ENCODE peak calls at places on chromosomes 7 and 10, in nine cellular contexts. Q is aorta; G is ascending aorta; Y is brain microvascular endothelial cell; E is CD8-positive, alpha-beta T cell; F is H9; O is heart left ventricle; Z is transverse colon; L is RWPE1. U is an unnamed sample.

GRCh38 chr10:69211104-69211503 is 9.0 kb upstream of the HKDC1 start:
- DNase-seq in Z (no peak), O (no peak), F (no peak), Y (no peak), G (no peak), Q (no peak), E (no peak), L (no peak), U (no peak)

GRCh38 chr7:53740971-53741370 is 705.5 kb downstream of the POM121L12 start:
- DNase-seq in Z (no peak), G (no peak), O (no peak), Y (no peak), F (no peak), L (no peak), E (no peak), Q (no peak), U (no peak)

GRCh38 chr7:121745856-121746255 is 127.1 kb upstream of the PTPRZ1 start:
- DNase-seq in L (no peak), F (no peak), E (no peak), Z (no peak), O (no peak), Y (no peak), Q (no peak), G (no peak), U (no peak)

GRCh38 chr7:150446288-150446938 is 4.0 kb upstream of the GIMAP8 start:
- DNase-seq in O (no peak), Y (no peak), Z (no peak), Q (no peak), E (no peak), F (no peak), G (no peak), L (no peak), U (no peak)

GRCh38 chr10:100554902-100555301 is 19.2 kb downstream of the HIF1AN start:
- DNase-seq in F (no peak), L (no peak), E (no peak), Z (no peak), Q (no peak), Y (no peak), G (no peak), O (no peak), U (no peak)

GRCh38 chr10:63670291-63670898 is 149.2 kb downstream of the REEP3 start:
- DNase-seq in Q (no peak), E (no peak), Z (no peak), L (no peak), G (no peak), Y (no peak), F (peak), O (peak), U (no peak)

GRCh38 chr10:128178319-128178937 is 52.2 kb upstream of the MKI67 start:
- DNase-seq in L (peak), G (no peak), O (no peak), Y (peak), F (peak), Z (peak), E (peak), Q (no peak), U (peak)

GRCh38 chr7:114656471-114656870 is 241.9 kb downstream of the FOXP2 start:
- DNase-seq in Z (no peak), E (no peak), Q (no peak), Y (no peak), F (no peak), G (no peak), L (no peak), O (no peak), U (no peak)

GRCh38 chr7:133613250-133613649 is 360.4 kb downstream of the EXOC4 start:
- DNase-seq in O (no peak), F (no peak), L (no peak), E (no peak), Q (no peak), G (no peak), Z (no peak), Y (no peak), U (no peak)

GRCh38 chr10:48330269-48330668 is 23.8 kb downstream of the MAPK8 start:
- DNase-seq in E (no peak), Y (no peak), G (no peak), Z (no peak), Q (no peak), O (no peak), F (no peak), L (no peak), U (no peak)

GRCh38 chr7:16579216-16579615 is 52.6 kb downstream of the LRRC72 start:
- DNase-seq in L (no peak), O (no peak), G (no peak), E (no peak), Y (no peak), Q (no peak), Z (no peak), F (no peak), U (no peak)

DNA sequence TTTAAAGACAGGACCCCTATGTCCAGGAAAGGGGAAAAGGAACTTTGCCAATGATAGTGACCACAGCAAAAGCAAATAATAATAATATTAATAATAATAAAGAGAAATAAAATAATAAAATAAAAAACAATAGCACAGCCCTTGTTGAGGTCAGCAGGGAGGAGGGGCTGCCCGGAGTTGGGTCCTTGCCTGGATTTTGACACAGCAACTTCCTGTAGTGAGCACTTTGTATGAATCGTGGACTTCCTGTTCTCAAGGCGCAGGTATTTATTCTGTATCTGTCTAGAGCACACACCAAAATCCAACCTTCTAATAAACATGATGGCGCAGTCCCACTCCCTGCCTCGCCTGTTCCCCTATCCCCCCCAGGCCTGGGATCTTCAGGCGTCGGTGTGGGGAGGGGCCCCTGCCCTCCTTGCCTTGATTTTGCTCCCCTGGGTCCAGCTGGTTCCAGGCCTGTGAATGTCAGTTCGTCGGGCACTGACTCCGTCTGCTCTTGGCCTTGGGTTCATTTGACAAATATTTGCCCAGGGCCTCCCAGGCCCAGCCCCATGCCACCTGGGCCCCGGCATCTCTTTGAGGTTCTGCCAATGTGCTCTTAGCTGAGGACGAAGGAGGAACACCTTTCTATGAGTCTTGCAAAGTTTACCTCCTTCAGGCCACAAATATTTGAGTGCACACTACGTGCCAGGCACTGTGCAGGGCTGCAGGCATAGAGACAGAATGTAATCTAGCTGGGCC is 13.9 kb downstream of the TRIM8 start:
- DNase-seq in Q (no peak), L (no peak), Z (peak), Y (no peak), F (no peak), G (no peak), E (no peak), O (no peak), U (no peak)
- H3K27ac ChIP-seq in Q (no peak), L (peak), Z (peak), Y (no peak), F (no peak), G (peak), E (no peak), O (peak), U (no peak)

GRCh38 chr7:20331912-20332317 is 1.2 kb downstream of the ITGB8 start:
- DNase-seq in L (no peak), E (no peak), Y (no peak), O (no peak), F (no peak), Z (no peak), Q (no peak), G (no peak), U (no peak)

GRCh38 chr7:20330176-20330796 is 414 bp upstream of the ITGB8 start:
- DNase-seq in O (peak), Z (peak), Y (peak), F (peak), G (peak), L (peak), E (no peak), Q (peak), U (no peak)

GRCh38 chr7:20331231-20331880 is 656 bp downstream of the ITGB8 start:
- DNase-seq in E (no peak), O (peak), G (no peak), L (no peak), F (peak), Z (peak), Y (peak), Q (peak), U (no peak)

GRCh38 chr7:20329389-20330175 is 1.1 kb upstream of the ITGB8 start:
- DNase-seq in Y (peak), F (peak), Q (peak), G (no peak), O (peak), L (peak), Z (peak), E (no peak), U (peak)

DNA sequence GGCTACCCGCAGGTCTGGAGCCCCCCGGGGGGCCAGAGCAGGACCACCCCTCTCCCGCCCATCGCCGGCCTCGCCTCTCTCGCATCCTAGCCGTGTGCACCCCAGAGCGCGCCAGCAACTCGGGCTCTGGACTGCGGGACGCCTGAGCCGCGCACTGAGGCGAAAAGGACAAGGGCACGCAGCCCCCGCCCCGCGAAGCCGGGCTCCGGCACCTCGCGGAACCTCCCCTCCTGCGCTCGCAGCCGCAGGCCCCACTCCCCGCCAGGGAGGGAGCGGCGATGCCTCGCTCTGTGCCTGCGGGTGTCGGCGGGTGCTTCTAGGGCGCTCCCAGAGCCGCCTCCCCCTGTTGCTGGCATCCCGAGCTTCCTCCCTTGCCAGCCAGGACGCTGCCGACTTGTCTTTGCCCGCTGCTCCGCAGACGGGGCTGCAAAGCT is at the start of gene ITGB8:
- DNase-seq in E (no peak), F (peak), Z (no peak), O (peak), Q (peak), G (no peak), Y (no peak), L (peak), U (no peak)
- H3K27ac ChIP-seq in E (no peak), F (no peak), Z (peak), O (peak), Q (peak), G (peak), Y (peak), L (peak), U (peak)

GRCh38 chr10:35091994-35092393 is 1.9 kb upstream of the CUL2 start:
- DNase-seq in Z (no peak), L (no peak), O (no peak), Y (no peak), G (no peak), E (no peak), Q (no peak), F (no peak), U (no peak)

GRCh38 chr10:35092851-35093250 is 2.7 kb upstream of the CUL2 start:
- DNase-seq in Q (no peak), L (no peak), O (no peak), Z (no peak), Y (no peak), E (no peak), F (no peak), G (no peak), U (no peak)

GRCh38 chr10:35090162-35090954 is at the start of gene CUL2:
- DNase-seq in Z (peak), E (peak), L (peak), O (peak), Y (peak), F (peak), Q (peak), G (peak), U (peak)

GRCh38 chr10:35089641-35090161 is 440 bp downstream of the CUL2 start:
- DNase-seq in Z (no peak), Y (no peak), O (no peak), G (no peak), E (no peak), F (no peak), Q (no peak), L (peak), U (no peak)
- H3K27ac ChIP-seq in Z (peak), Y (peak), O (peak), G (peak), E (peak), F (no peak), Q (no peak), L (peak), U (peak)

GRCh38 chr7:95608344-95609173 is 12.2 kb upstream of the PDK4 start:
- DNase-seq in E (no peak), Y (peak), O (peak), Q (peak), G (peak), F (peak), Z (peak), L (peak), U (peak)
- H3K27ac ChIP-seq in E (no peak), Y (peak), O (peak), Q (no peak), G (peak), F (no peak), Z (peak), L (peak), U (no peak)

DNA sequence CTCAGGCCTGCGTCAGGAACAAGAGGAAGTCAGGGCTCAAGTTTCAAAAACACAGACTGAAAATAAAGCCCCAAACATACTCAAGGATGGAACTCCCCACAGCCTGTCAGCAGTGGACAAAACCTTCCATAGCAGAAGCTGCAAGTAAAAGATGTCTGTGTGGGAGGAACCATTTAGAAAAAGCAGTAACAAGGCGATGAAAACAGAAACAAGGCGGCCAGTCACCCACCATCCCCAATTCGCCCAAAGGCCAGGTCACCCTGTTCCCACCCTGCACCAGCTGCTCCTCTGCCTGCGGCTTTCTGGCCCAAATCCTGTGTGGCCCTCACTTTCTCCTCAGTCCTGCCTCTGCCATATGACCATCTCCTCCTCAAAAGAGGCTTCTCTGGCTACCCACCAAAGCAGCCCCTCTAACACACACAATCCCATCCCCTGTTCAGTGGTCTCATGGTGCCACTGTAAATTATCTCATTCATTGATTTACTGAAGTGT is 27.8 kb downstream of the KCNMA1 start:
- DNase-seq in Z (no peak), F (no peak), G (no peak), L (no peak), Q (no peak), O (no peak), E (no peak), Y (peak), U (no peak)
- H3K27ac ChIP-seq in Z (no peak), F (no peak), G (no peak), L (no peak), Q (no peak), O (no peak), E (no peak), Y (peak), U (no peak)

GRCh38 chr7:93043393-93043985 is 74.3 kb downstream of the SAMD9 start:
- DNase-seq in L (peak), Z (no peak), Q (peak), E (no peak), O (peak), G (no peak), F (peak), Y (peak), U (peak)
- H3K27ac ChIP-seq in L (peak), Z (no peak), Q (no peak), E (no peak), O (no peak), G (no peak), F (no peak), Y (peak), U (no peak)

GRCh38 chr7:137954614-137955013 is 47.3 kb downstream of the CREB3L2 start:
- DNase-seq in L (no peak), Y (no peak), Z (no peak), Q (no peak), F (no peak), O (no peak), G (no peak), E (no peak), U (no peak)

GRCh38 chr7:137957887-137958286 is 44.0 kb downstream of the CREB3L2 start:
- DNase-seq in Z (no peak), E (no peak), L (no peak), Y (peak), O (peak), G (peak), Q (peak), F (no peak), U (no peak)

GRCh38 chr7:137958593-137959431 is 43.1 kb downstream of the CREB3L2 start:
- DNase-seq in O (no peak), E (no peak), G (no peak), Z (no peak), F (no peak), Y (no peak), Q (no peak), L (no peak), U (no peak)

GRCh38 chr7:137956183-137956582 is 45.7 kb downstream of the CREB3L2 start:
- DNase-seq in E (no peak), L (no peak), Q (no peak), G (no peak), F (no peak), O (no peak), Y (no peak), Z (no peak), U (no peak)

GRCh38 chr7:137956591-137956990 is 45.3 kb downstream of the CREB3L2 start:
- DNase-seq in L (no peak), E (no peak), G (no peak), Y (no peak), Q (no peak), F (no peak), Z (no peak), O (no peak), U (no peak)
- H3K27ac ChIP-seq in L (no peak), E (no peak), G (peak), Y (no peak), Q (peak), F (no peak), Z (peak), O (no peak), U (no peak)

GRCh38 chr10:12783326-12783725 is 218.2 kb downstream of the CCDC3 start:
- DNase-seq in G (no peak), E (no peak), L (no peak), Y (no peak), O (no peak), Q (no peak), F (no peak), Z (no peak), U (no peak)

GRCh38 chr10:12784646-12785045 is 216.9 kb downstream of the CCDC3 start:
- DNase-seq in L (no peak), F (no peak), O (no peak), G (no peak), E (no peak), Y (no peak), Q (no peak), Z (no peak), U (no peak)

GRCh38 chr10:12785338-12785934 is 216.1 kb downstream of the CCDC3 start:
- DNase-seq in O (no peak), L (no peak), Y (no peak), Q (no peak), E (no peak), G (no peak), Z (no peak), F (no peak), U (no peak)

GRCh38 chr10:12780634-12781601 is 220.6 kb downstream of the CCDC3 start:
- DNase-seq in Z (no peak), E (no peak), L (no peak), Y (no peak), G (no peak), O (peak), Q (no peak), F (no peak), U (no peak)

DNA sequence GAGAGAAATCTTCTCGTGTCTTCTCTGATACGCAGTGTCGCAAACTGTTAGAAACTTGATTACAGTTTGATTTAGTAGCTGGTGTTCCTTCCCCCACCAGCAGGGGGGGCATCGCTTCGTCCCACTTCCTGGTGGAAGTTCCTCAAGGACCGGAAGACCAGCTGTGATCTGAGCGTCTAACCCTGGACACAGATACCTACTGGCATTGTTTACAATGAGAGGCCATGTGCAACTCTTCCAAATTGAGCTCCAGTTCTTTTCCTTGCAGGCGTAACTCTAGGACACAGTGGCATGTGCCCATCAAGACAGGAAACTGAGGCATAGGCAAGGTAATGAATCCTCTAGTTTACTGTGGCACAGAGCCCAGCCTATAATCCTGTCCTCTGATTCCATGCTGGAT is 219.0 kb downstream of the CCDC3 start:
- DNase-seq in F (peak), O (no peak), L (peak), G (no peak), Z (peak), Q (no peak), Y (peak), E (peak), U (peak)
- H3K27ac ChIP-seq in F (no peak), O (no peak), L (no peak), G (no peak), Z (no peak), Q (no peak), Y (no peak), E (no peak), U (no peak)